ENCODE peak calls at places on chromosomes 12 and 14, in seven cellular contexts. E is NCI-H748 treated with DMSO at 0.1 percent for 48 hours, R is MCF 10A, P is neural progenitor cell, W is retina, X is G401, S is ovary. I is an unnamed sample.

GRCh38 chr12:11814362-11814761 is 164.9 kb downstream of the ETV6 start:
- DNase-seq in E (no peak), R (peak), P (no peak), W (peak), X (no peak), S (no peak), I (peak)

GRCh38 chr14:100878271-100879146 is 25.0 kb downstream of the RTL1 start:
- DNase-seq in E (no peak), R (no peak), P (no peak), W (no peak), X (no peak), S (no peak), I (no peak)

GRCh38 chr12:93813972-93814821 is 137.0 kb downstream of the CRADD start:
- DNase-seq in E (no peak), R (no peak), P (no peak), W (no peak), X (peak), S (peak), I (peak)

GRCh38 chr12:120261951-120262851 is 3.3 kb downstream of the PXN start:
- DNase-seq in E (no peak), R (peak), P (no peak), W (no peak), X (no peak), S (no peak), I (no peak)

GRCh38 chr12:81176796-81177195 is 98.9 kb downstream of the ACSS3 start:
- DNase-seq in E (no peak), R (no peak), P (no peak), W (no peak), X (no peak), S (no peak), I (no peak)

GRCh38 chr14:100994757-100995156 is 91.2 kb upstream of the RTL1 start:
- DNase-seq in E (no peak), R (no peak), P (no peak), W (no peak), X (no peak), S (no peak), I (no peak)

GRCh38 chr12:28456934-28457710 is 266.9 kb downstream of the CCDC91 start:
- DNase-seq in E (no peak), R (no peak), P (no peak), W (no peak), X (peak), S (no peak), I (no peak)

GRCh38 chr14:91286530-91286937 is 42.0 kb upstream of the GPR68 start:
- DNase-seq in E (peak), R (peak), P (peak), W (peak), X (peak), S (peak), I (peak)

GRCh38 chr12:19404232-19404880 is 34.9 kb upstream of the AEBP2 start:
- DNase-seq in E (no peak), R (no peak), P (no peak), W (no peak), X (no peak), S (no peak), I (no peak)

GRCh38 chr12:117518594-117519270 is 157.3 kb upstream of the NOS1 start:
- DNase-seq in E (no peak), R (peak), P (no peak), W (no peak), X (peak), S (no peak), I (peak)

GRCh38 chr12:25009511-25010092 is 60.7 kb upstream of the BCAT1 start:
- DNase-seq in E (no peak), R (no peak), P (no peak), W (no peak), X (peak), S (no peak), I (no peak)

GRCh38 chr12:113292091-113292490 is 42.8 kb downstream of the SLC8B1 start:
- DNase-seq in E (no peak), R (peak), P (no peak), W (no peak), X (no peak), S (no peak), I (no peak)

GRCh38 chr14:96710060-96710636 is 87.0 kb upstream of the VRK1 start:
- DNase-seq in E (no peak), R (no peak), P (no peak), W (no peak), X (no peak), S (no peak), I (no peak)

GRCh38 chr14:100067481-100067880 is 2.3 kb downstream of the EVL start:
- DNase-seq in E (no peak), R (no peak), P (no peak), W (no peak), X (no peak), S (no peak), I (no peak)

GRCh38 chr12:91311081-91311480 is 128.5 kb upstream of the DCN start:
- DNase-seq in E (no peak), R (no peak), P (no peak), W (no peak), X (no peak), S (no peak), I (no peak)

GRCh38 chr12:46342562-46343033 is 30.0 kb downstream of the SLC38A2 start:
- DNase-seq in E (no peak), R (peak), P (peak), W (no peak), X (no peak), S (no peak), I (peak)

GRCh38 chr12:108629824-108630476 is 3.7 kb downstream of the SELPLG start:
- DNase-seq in E (no peak), R (peak), P (no peak), W (peak), X (no peak), S (no peak), I (peak)

GRCh38 chr12:47236109-47236714 is 156.5 kb upstream of the AMIGO2 start:
- DNase-seq in E (no peak), R (peak), P (no peak), W (no peak), X (no peak), S (no peak), I (no peak)

GRCh38 chr14:65151329-65152010 is 49.2 kb upstream of the MAX start:
- DNase-seq in E (no peak), R (no peak), P (no peak), W (no peak), X (peak), S (no peak), I (no peak)

GRCh38 chr14:62445570-62445969 is 599.7 kb downstream of the KCNH5 start:
- DNase-seq in E (no peak), R (no peak), P (peak), W (no peak), X (no peak), S (no peak), I (no peak)

GRCh38 chr14:59161571-59162175 is 26.8 kb upstream of the DAAM1 start:
- DNase-seq in E (no peak), R (peak), P (peak), W (peak), X (no peak), S (no peak), I (peak)

GRCh38 chr14:54186821-54187365 is 209.9 kb upstream of the CDKN3 start:
- DNase-seq in E (no peak), R (no peak), P (no peak), W (peak), X (peak), S (no peak), I (peak)

GRCh38 chr12:1797011-1797901 is 23.1 kb upstream of the LRTM2 start:
- DNase-seq in E (no peak), R (no peak), P (no peak), W (peak), X (no peak), S (peak), I (no peak)

GRCh38 chr12:67802723-67803122 is 154.2 kb downstream of the DYRK2 start:
- DNase-seq in E (no peak), R (no peak), P (no peak), W (no peak), X (no peak), S (no peak), I (no peak)

GRCh38 chr14:81178063-81178462 is 42.7 kb downstream of the GTF2A1 start:
- DNase-seq in E (no peak), R (no peak), P (no peak), W (no peak), X (no peak), S (no peak), I (no peak)

GRCh38 chr14:95392841-95393240 is 73.1 kb upstream of the CLMN start:
- DNase-seq in E (no peak), R (no peak), P (no peak), W (no peak), X (no peak), S (no peak), I (no peak)

GRCh38 chr14:58636129-58636528 is 1.6 kb upstream of the DACT1 start:
- DNase-seq in E (no peak), R (no peak), P (no peak), W (no peak), X (peak), S (no peak), I (no peak)

I was measured in hepatocyte.